ENCODE peak calls at places on chromosomes 13 and 19, in eight cellular contexts. One of them, this sample, is unnamed.

GRCh38 chr13:80132741-80133601 is 208.0 kb downstream of the SPRY2 start:
- DNase-seq in fibroblast of pulmonary artery: peak
- DNase-seq in adrenal gland: peak
- DNase-seq in thoracic aorta: peak
- DNase-seq in neural progenitor cell: peak
- DNase-seq in lower leg skin: peak
- DNase-seq in choroid plexus epithelial cell: peak
- DNase-seq in cardiac fibroblast: peak
- DNase-seq in this sample: peak

GRCh38 chr19:3356805-3357204 is 9.6 kb upstream of the NFIC start:
- DNase-seq in adrenal gland: no peak
- DNase-seq in thoracic aorta: no peak
- DNase-seq in choroid plexus epithelial cell: no peak
- DNase-seq in cardiac fibroblast: no peak
- DNase-seq in fibroblast of pulmonary artery: no peak
- DNase-seq in lower leg skin: no peak
- DNase-seq in neural progenitor cell: no peak
- DNase-seq in this sample: no peak

GRCh38 chr19:51607077-51607476 is 23.1 kb downstream of the SIGLEC5 start:
- DNase-seq in fibroblast of pulmonary artery: no peak
- DNase-seq in neural progenitor cell: no peak
- DNase-seq in choroid plexus epithelial cell: no peak
- DNase-seq in adrenal gland: no peak
- DNase-seq in lower leg skin: no peak
- DNase-seq in thoracic aorta: no peak
- DNase-seq in cardiac fibroblast: no peak
- DNase-seq in this sample: no peak

GRCh38 chr13:26202365-26202972 is 19.6 kb downstream of the RNF6 start:
- DNase-seq in neural progenitor cell: no peak
- DNase-seq in choroid plexus epithelial cell: peak
- DNase-seq in cardiac fibroblast: peak
- DNase-seq in thoracic aorta: no peak
- DNase-seq in fibroblast of pulmonary artery: peak
- DNase-seq in lower leg skin: no peak
- DNase-seq in adrenal gland: peak
- DNase-seq in this sample: peak

GRCh38 chr13:79593611-79594275 is 112.8 kb downstream of the NDFIP2 start:
- DNase-seq in thoracic aorta: no peak
- DNase-seq in cardiac fibroblast: peak
- DNase-seq in adrenal gland: no peak
- DNase-seq in neural progenitor cell: no peak
- DNase-seq in fibroblast of pulmonary artery: peak
- DNase-seq in choroid plexus epithelial cell: peak
- DNase-seq in lower leg skin: no peak
- DNase-seq in this sample: no peak

GRCh38 chr19:10036601-10037071 is 23.4 kb downstream of the RDH8 start:
- DNase-seq in neural progenitor cell: no peak
- DNase-seq in adrenal gland: no peak
- DNase-seq in thoracic aorta: no peak
- DNase-seq in choroid plexus epithelial cell: no peak
- DNase-seq in cardiac fibroblast: peak
- DNase-seq in fibroblast of pulmonary artery: peak
- DNase-seq in lower leg skin: no peak
- DNase-seq in this sample: no peak

GRCh38 chr13:113927661-113928581 is 46.0 kb downstream of the C13orf46 start:
- DNase-seq in choroid plexus epithelial cell: peak
- DNase-seq in lower leg skin: peak
- DNase-seq in thoracic aorta: peak
- DNase-seq in adrenal gland: no peak
- DNase-seq in fibroblast of pulmonary artery: peak
- DNase-seq in cardiac fibroblast: peak
- DNase-seq in neural progenitor cell: no peak
- DNase-seq in this sample: peak

GRCh38 chr13:58858870-58859371 is 1227.4 kb downstream of the PCDH17 start:
- DNase-seq in neural progenitor cell: no peak
- DNase-seq in fibroblast of pulmonary artery: no peak
- DNase-seq in cardiac fibroblast: no peak
- DNase-seq in lower leg skin: no peak
- DNase-seq in adrenal gland: no peak
- DNase-seq in thoracic aorta: no peak
- DNase-seq in choroid plexus epithelial cell: no peak
- DNase-seq in this sample: no peak

GRCh38 chr19:44653977-44654784 is 10.5 kb downstream of the PVR start:
- DNase-seq in adrenal gland: peak
- DNase-seq in cardiac fibroblast: peak
- DNase-seq in neural progenitor cell: peak
- DNase-seq in choroid plexus epithelial cell: peak
- DNase-seq in lower leg skin: peak
- DNase-seq in thoracic aorta: no peak
- DNase-seq in fibroblast of pulmonary artery: peak
- DNase-seq in this sample: peak

GRCh38 chr19:38665950-38666661 is 18.7 kb downstream of the ACTN4 start:
- DNase-seq in thoracic aorta: no peak
- DNase-seq in neural progenitor cell: peak
- DNase-seq in cardiac fibroblast: peak
- DNase-seq in choroid plexus epithelial cell: no peak
- DNase-seq in adrenal gland: no peak
- DNase-seq in lower leg skin: peak
- DNase-seq in fibroblast of pulmonary artery: peak
- DNase-seq in this sample: peak

GRCh38 chr13:67792151-67792665 is 562.1 kb upstream of the PCDH9 start:
- DNase-seq in choroid plexus epithelial cell: peak
- DNase-seq in thoracic aorta: no peak
- DNase-seq in lower leg skin: no peak
- DNase-seq in adrenal gland: no peak
- DNase-seq in fibroblast of pulmonary artery: no peak
- DNase-seq in cardiac fibroblast: no peak
- DNase-seq in neural progenitor cell: no peak
- DNase-seq in this sample: no peak

DNA sequence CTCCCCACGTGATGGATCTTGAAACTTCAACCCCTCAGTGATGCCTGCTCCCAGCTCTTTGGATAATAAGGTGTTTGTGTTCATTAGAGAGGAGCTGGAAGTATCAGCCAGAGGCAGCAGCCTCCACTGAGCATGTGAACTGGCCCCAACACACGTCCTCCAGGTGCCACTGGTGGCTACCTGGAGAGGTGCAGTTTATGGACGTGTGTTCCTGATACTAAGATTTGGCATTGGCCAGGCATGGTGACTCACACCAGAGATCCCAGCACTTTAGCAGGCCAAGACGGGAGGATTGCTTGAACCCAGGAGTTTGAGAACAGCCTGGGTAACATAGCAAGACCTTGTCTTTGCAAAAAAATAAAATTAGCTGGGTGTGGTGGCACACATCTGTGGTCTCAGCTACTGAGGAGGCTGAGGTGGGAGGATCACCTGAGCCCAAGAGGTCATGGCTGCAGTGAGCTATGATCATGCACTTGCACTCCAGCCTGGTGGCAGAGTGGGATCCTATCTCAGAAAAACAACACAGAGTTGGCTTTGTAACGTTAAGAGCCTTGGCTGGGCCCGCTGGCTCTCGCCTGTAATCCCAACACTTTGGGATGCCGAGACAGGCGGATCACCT is 34.4 kb downstream of the SLC25A42 start:
- DNase-seq in lower leg skin: no peak
- DNase-seq in neural progenitor cell: no peak
- DNase-seq in thoracic aorta: no peak
- DNase-seq in adrenal gland: no peak
- DNase-seq in fibroblast of pulmonary artery: no peak
- DNase-seq in choroid plexus epithelial cell: no peak
- DNase-seq in cardiac fibroblast: no peak
- DNase-seq in this sample: no peak
- H3K4me3 ChIP-seq in lower leg skin: no peak
- H3K4me3 ChIP-seq in neural progenitor cell: no peak
- H3K4me3 ChIP-seq in thoracic aorta: no peak
- H3K4me3 ChIP-seq in adrenal gland: no peak
- H3K4me3 ChIP-seq in fibroblast of pulmonary artery: no peak
- H3K4me3 ChIP-seq in choroid plexus epithelial cell: no peak
- H3K4me3 ChIP-seq in cardiac fibroblast: no peak
- H3K4me3 ChIP-seq in this sample: no peak

DNA sequence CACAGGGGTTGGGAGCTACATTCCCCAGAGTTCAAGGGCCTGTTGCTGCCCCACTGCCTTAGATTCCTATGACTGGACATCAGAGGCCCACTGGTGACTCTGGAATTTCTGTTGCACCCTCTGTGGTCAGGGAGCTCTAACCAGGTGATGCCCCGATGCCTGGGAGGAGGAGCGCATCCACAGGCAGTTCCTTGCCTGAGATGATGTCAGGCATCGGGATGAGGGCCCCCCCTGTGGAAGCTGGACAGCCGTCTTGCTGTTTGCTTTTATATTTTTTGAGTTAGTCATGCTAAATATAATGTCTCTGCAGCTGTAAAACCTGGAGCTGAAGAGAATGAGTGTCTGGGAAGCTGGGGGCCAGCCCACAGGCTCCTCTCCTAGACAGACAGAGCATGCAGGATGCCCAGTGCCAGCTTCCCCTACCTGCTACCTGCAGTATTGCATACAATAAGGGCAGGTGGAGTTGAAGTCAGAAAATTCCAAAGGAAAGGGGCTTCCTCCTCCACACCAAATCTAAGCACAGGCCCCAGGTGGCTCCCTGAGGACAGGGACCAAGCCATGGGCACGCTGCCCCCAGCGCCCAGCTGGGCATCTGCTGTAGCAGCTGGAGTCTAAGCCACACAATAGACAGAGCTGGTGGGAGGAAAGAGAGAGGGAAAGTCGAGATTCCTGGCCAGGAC is 16.2 kb downstream of the COL4A2 start:
- DNase-seq in thoracic aorta: no peak
- DNase-seq in lower leg skin: peak
- DNase-seq in neural progenitor cell: no peak
- DNase-seq in cardiac fibroblast: peak
- DNase-seq in adrenal gland: no peak
- DNase-seq in choroid plexus epithelial cell: peak
- DNase-seq in fibroblast of pulmonary artery: no peak
- DNase-seq in this sample: peak
- TF ChIP-seq CTCF in thoracic aorta: no peak
- TF ChIP-seq CTCF in lower leg skin: no peak
- TF ChIP-seq CTCF in neural progenitor cell: no peak
- TF ChIP-seq CTCF in cardiac fibroblast: peak
- TF ChIP-seq CTCF in adrenal gland: no peak
- TF ChIP-seq CTCF in choroid plexus epithelial cell: peak
- TF ChIP-seq CTCF in fibroblast of pulmonary artery: peak
- TF ChIP-seq CTCF in this sample: peak

GRCh38 chr13:48110930-48111721 is 16.2 kb upstream of the MED4 start:
- DNase-seq in thoracic aorta: no peak
- DNase-seq in adrenal gland: peak
- DNase-seq in neural progenitor cell: no peak
- DNase-seq in fibroblast of pulmonary artery: peak
- DNase-seq in lower leg skin: no peak
- DNase-seq in choroid plexus epithelial cell: peak
- DNase-seq in cardiac fibroblast: peak
- DNase-seq in this sample: peak

GRCh38 chr13:48112896-48113525 is 18.1 kb upstream of the MED4 start:
- DNase-seq in neural progenitor cell: no peak
- DNase-seq in adrenal gland: no peak
- DNase-seq in fibroblast of pulmonary artery: no peak
- DNase-seq in thoracic aorta: no peak
- DNase-seq in lower leg skin: no peak
- DNase-seq in cardiac fibroblast: no peak
- DNase-seq in choroid plexus epithelial cell: peak
- DNase-seq in this sample: no peak

GRCh38 chr13:48108106-48108505 is 13.2 kb upstream of the MED4 start:
- DNase-seq in adrenal gland: no peak
- DNase-seq in choroid plexus epithelial cell: no peak
- DNase-seq in thoracic aorta: no peak
- DNase-seq in lower leg skin: no peak
- DNase-seq in neural progenitor cell: no peak
- DNase-seq in fibroblast of pulmonary artery: no peak
- DNase-seq in cardiac fibroblast: no peak
- DNase-seq in this sample: no peak

DNA sequence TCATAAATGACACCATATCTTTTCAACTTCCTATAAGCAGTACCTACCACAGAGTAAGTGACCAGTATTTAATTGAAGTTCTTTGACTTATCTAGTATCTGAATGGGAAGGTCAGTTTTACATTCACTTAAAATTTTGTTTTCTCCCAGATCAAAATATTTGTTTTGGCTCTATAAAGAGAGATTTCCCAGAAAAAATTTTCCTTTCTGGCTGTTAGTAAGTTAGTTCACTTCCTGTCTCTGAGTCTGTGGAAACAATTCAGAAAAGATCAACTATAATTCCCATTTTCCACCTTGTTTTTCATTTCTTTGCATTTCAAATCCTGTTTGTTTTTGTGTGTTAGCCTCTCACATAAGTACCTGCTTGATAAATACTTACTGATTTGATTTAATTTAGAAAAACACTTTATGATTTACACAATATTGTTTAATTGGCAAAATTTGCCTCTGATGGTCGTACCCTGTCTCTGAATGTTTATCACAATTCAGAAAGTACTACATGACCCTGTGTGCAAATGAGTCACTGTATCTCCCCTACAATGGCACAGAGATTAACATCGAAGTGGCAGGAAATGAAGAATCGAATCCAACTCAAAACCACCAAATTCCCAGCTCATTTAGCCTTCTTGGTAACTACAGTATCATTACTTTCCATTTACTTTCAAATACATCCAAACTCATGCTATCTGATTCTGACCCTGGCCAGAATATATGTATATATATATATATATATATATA is 15.4 kb upstream of the MED4 start:
- DNase-seq in cardiac fibroblast: peak
- DNase-seq in thoracic aorta: no peak
- DNase-seq in adrenal gland: no peak
- DNase-seq in lower leg skin: no peak
- DNase-seq in neural progenitor cell: no peak
- DNase-seq in choroid plexus epithelial cell: peak
- DNase-seq in fibroblast of pulmonary artery: peak
- DNase-seq in this sample: peak
- H3K4me3 ChIP-seq in cardiac fibroblast: no peak
- H3K4me3 ChIP-seq in thoracic aorta: no peak
- H3K4me3 ChIP-seq in adrenal gland: no peak
- H3K4me3 ChIP-seq in lower leg skin: no peak
- H3K4me3 ChIP-seq in neural progenitor cell: no peak
- H3K4me3 ChIP-seq in choroid plexus epithelial cell: no peak
- H3K4me3 ChIP-seq in fibroblast of pulmonary artery: peak
- H3K4me3 ChIP-seq in this sample: no peak

GRCh38 chr19:7679017-7679720 is 1.5 kb upstream of the TRAPPC5 start:
- DNase-seq in neural progenitor cell: no peak
- DNase-seq in fibroblast of pulmonary artery: no peak
- DNase-seq in choroid plexus epithelial cell: no peak
- DNase-seq in thoracic aorta: no peak
- DNase-seq in lower leg skin: no peak
- DNase-seq in adrenal gland: peak
- DNase-seq in cardiac fibroblast: no peak
- DNase-seq in this sample: no peak

GRCh38 chr19:7679771-7680605 is 645 bp upstream of the TRAPPC5 start:
- DNase-seq in neural progenitor cell: no peak
- DNase-seq in thoracic aorta: no peak
- DNase-seq in adrenal gland: no peak
- DNase-seq in choroid plexus epithelial cell: no peak
- DNase-seq in lower leg skin: no peak
- DNase-seq in cardiac fibroblast: no peak
- DNase-seq in fibroblast of pulmonary artery: no peak
- DNase-seq in this sample: no peak

GRCh38 chr19:7680606-7681335 is at the start of gene TRAPPC5:
- DNase-seq in cardiac fibroblast: peak
- DNase-seq in lower leg skin: peak
- DNase-seq in adrenal gland: peak
- DNase-seq in neural progenitor cell: peak
- DNase-seq in fibroblast of pulmonary artery: peak
- DNase-seq in thoracic aorta: no peak
- DNase-seq in choroid plexus epithelial cell: peak
- DNase-seq in this sample: peak

GRCh38 chr19:7681336-7682174 is 922 bp downstream of the TRAPPC5 start:
- DNase-seq in neural progenitor cell: peak
- DNase-seq in cardiac fibroblast: peak
- DNase-seq in choroid plexus epithelial cell: peak
- DNase-seq in adrenal gland: peak
- DNase-seq in lower leg skin: peak
- DNase-seq in fibroblast of pulmonary artery: peak
- DNase-seq in thoracic aorta: peak
- DNase-seq in this sample: peak

GRCh38 chr19:7682175-7682855 is 1.7 kb downstream of the TRAPPC5 start:
- DNase-seq in thoracic aorta: no peak
- DNase-seq in neural progenitor cell: no peak
- DNase-seq in choroid plexus epithelial cell: no peak
- DNase-seq in lower leg skin: no peak
- DNase-seq in adrenal gland: no peak
- DNase-seq in cardiac fibroblast: no peak
- DNase-seq in fibroblast of pulmonary artery: no peak
- DNase-seq in this sample: no peak
- TF ChIP-seq CTCF in thoracic aorta: no peak
- TF ChIP-seq CTCF in neural progenitor cell: no peak
- TF ChIP-seq CTCF in choroid plexus epithelial cell: no peak
- TF ChIP-seq CTCF in lower leg skin: no peak
- TF ChIP-seq CTCF in adrenal gland: no peak
- TF ChIP-seq CTCF in cardiac fibroblast: no peak
- TF ChIP-seq CTCF in fibroblast of pulmonary artery: no peak
- TF ChIP-seq CTCF in this sample: no peak

This sample was measured in fibroblast of villous mesenchyme.